ENCODE peak calls at places on chromosomes 13 and 19, in five cellular contexts. R is K562, Y is tibial nerve, H is HepG2, I is GM12891. F is an unnamed sample.

GRCh38 chr13:105370011-105370645 is 1165.3 kb downstream of the EFNB2 start:
- DNase-seq in Y (no peak), I (no peak), R (no peak), H (no peak), F (no peak)

GRCh38 chr19:15540435-15540834 is 32.1 kb downstream of the CYP4F22 start:
- DNase-seq in Y (no peak), H (peak), R (no peak), I (no peak), F (no peak)

GRCh38 chr13:24627864-24628418 is 52.3 kb upstream of the ATP12A start:
- DNase-seq in R (peak), Y (no peak), I (no peak), H (no peak), F (no peak)

GRCh38 chr13:52405767-52406494 is at the start of gene THSD1:
- DNase-seq in Y (peak), H (no peak), I (peak), R (no peak), F (peak)

GRCh38 chr13:27411393-27411792 is 13.0 kb upstream of the GTF3A start:
- DNase-seq in I (no peak), H (no peak), R (no peak), Y (no peak), F (no peak)

GRCh38 chr13:69243366-69243765 is 864.3 kb upstream of the ATXN8OS start:
- DNase-seq in I (no peak), R (no peak), H (no peak), Y (no peak), F (no peak)

GRCh38 chr19:5578094-5578846 is 10.5 kb upstream of the TINCR start:
- DNase-seq in Y (no peak), I (peak), R (peak), H (peak), F (peak)

GRCh38 chr13:45670481-45670880 is 31.6 kb upstream of the CBY2 start:
- DNase-seq in Y (no peak), I (no peak), H (no peak), R (no peak), F (no peak)

GRCh38 chr13:112907286-112907685 is 61.7 kb upstream of the MCF2L start:
- DNase-seq in H (no peak), R (no peak), I (no peak), Y (no peak), F (no peak)

GRCh38 chr13:97121894-97122293 is 100.2 kb upstream of the MBNL2 start:
- DNase-seq in R (no peak), Y (no peak), H (no peak), I (no peak), F (no peak)

GRCh38 chr13:98445340-98446233 is 131.3 kb downstream of the STK24 start:
- DNase-seq in H (peak), I (peak), R (peak), Y (peak), F (peak)

GRCh38 chr13:39602277-39602613 is 748 bp downstream of the LHFPL6 start:
- DNase-seq in H (no peak), Y (no peak), I (no peak), R (no peak), F (peak)

GRCh38 chr19:35991731-35992450 is 3.1 kb upstream of the SDHAF1 start:
- DNase-seq in I (no peak), Y (no peak), R (no peak), H (no peak), F (no peak)

GRCh38 chr13:32790731-32791130 is 204.5 kb downstream of the PDS5B start:
- DNase-seq in H (peak), I (no peak), Y (no peak), R (peak), F (no peak)

GRCh38 chr19:51114087-51114714 is 6.0 kb upstream of the CTU1 start:
- DNase-seq in Y (no peak), R (no peak), I (no peak), H (no peak), F (no peak)

GRCh38 chr19:10420444-10421239 is at the start of gene PDE4A:
- DNase-seq in R (peak), H (no peak), I (peak), Y (no peak), F (peak)

GRCh38 chr19:12694641-12695040 is 1.8 kb downstream of the FBXW9 start:
- DNase-seq in I (no peak), Y (no peak), H (no peak), R (no peak), F (no peak)

GRCh38 chr19:49848938-49849337 is 2.0 kb upstream of the PTOV1 start:
- DNase-seq in H (no peak), I (no peak), Y (no peak), R (no peak), F (no peak)

GRCh38 chr13:96700657-96701056 is 293.6 kb downstream of the OXGR1 start:
- DNase-seq in I (no peak), H (no peak), R (no peak), Y (no peak), F (no peak)

GRCh38 chr19:29259153-29259552 is 46.2 kb upstream of the UQCRFS1 start:
- DNase-seq in H (no peak), I (no peak), R (peak), Y (no peak), F (no peak)

GRCh38 chr13:113751491-113751890 is 7.5 kb upstream of the TMEM255B start:
- DNase-seq in Y (no peak), I (no peak), H (no peak), R (no peak), F (no peak)

GRCh38 chr13:51252954-51253531 is 30.8 kb downstream of the FAM124A start:
- DNase-seq in I (no peak), Y (no peak), H (no peak), R (no peak), F (no peak)

GRCh38 chr13:44969858-44970484 is 19.3 kb downstream of the NUFIP1 start:
- DNase-seq in Y (no peak), I (no peak), H (peak), R (peak), F (peak)

GRCh38 chr13:106063591-106064308 is 471.7 kb downstream of the EFNB2 start:
- DNase-seq in R (no peak), Y (no peak), I (no peak), H (no peak), F (no peak)

GRCh38 chr19:46970815-46971214 is 48.8 kb upstream of the NPAS1 start:
- DNase-seq in H (no peak), R (no peak), I (no peak), Y (no peak), F (no peak)

GRCh38 chr13:91167706-91168459 is 179.6 kb upstream of the MIR17HG start:
- DNase-seq in R (no peak), Y (no peak), H (no peak), I (no peak), F (no peak)

GRCh38 chr13:101181076-101181685 is 235.1 kb downstream of the NALCN start:
- DNase-seq in R (no peak), H (no peak), I (no peak), Y (no peak), F (no peak)

GRCh38 chr13:48975101-48975925 is at the start of gene FNDC3A:
- DNase-seq in I (peak), R (peak), H (peak), Y (no peak), F (peak)

GRCh38 chr19:19460258-19460731 is 54.8 kb downstream of the GATAD2A start:
- DNase-seq in Y (no peak), R (no peak), H (no peak), I (no peak), F (no peak)

GRCh38 chr19:38478273-38478971 is 44.9 kb downstream of the RYR1 start:
- DNase-seq in H (peak), Y (no peak), I (no peak), R (peak), F (peak)

GRCh38 chr19:5851302-5851701 is at the start of gene FUT3:
- DNase-seq in H (no peak), Y (no peak), R (peak), I (no peak), F (no peak)

GRCh38 chr19:18878858-18879578 is 16.9 kb downstream of the CERS1 start:
- DNase-seq in I (no peak), R (no peak), Y (no peak), H (no peak), F (no peak)

GRCh38 chr13:22061371-22061805 is 390.5 kb downstream of the FGF9 start:
- DNase-seq in I (no peak), Y (no peak), H (no peak), R (no peak), F (no peak)

GRCh38 chr19:39106201-39106600 is 19.4 kb upstream of the PAK4 start:
- DNase-seq in H (no peak), Y (no peak), R (no peak), I (no peak), F (no peak)

GRCh38 chr13:95492044-95492801 is 60.3 kb upstream of the CLDN10 start:
- DNase-seq in I (no peak), H (no peak), Y (no peak), R (no peak), F (no peak)

GRCh38 chr19:35299523-35300339 is 7.8 kb downstream of the MAG start:
- DNase-seq in I (no peak), R (peak), Y (no peak), H (no peak), F (peak)

GRCh38 chr13:39317284-39317683 is 279.0 kb downstream of the NHLRC3 start:
- DNase-seq in Y (no peak), I (no peak), R (no peak), H (no peak), F (no peak)

GRCh38 chr13:33057019-33057785 is 41.0 kb downstream of the KL start:
- DNase-seq in R (peak), I (peak), Y (peak), H (peak), F (peak)

GRCh38 chr13:48258002-48258401 is 25.0 kb downstream of the ITM2B start:
- DNase-seq in Y (no peak), I (no peak), H (peak), R (no peak), F (no peak)

GRCh38 chr19:40445006-40445312 is 824 bp upstream of the SERTAD3 start:
- DNase-seq in R (no peak), I (no peak), H (no peak), Y (no peak), F (no peak)
- TF ChIP-seq POLR2A in R (no peak), I (no peak), H (no peak), Y (no peak), F (no peak)

GRCh38 chr13:30617315-30618185 is at the start of gene USPL1:
- DNase-seq in R (peak), Y (peak), I (peak), H (peak), F (peak)
- TF ChIP-seq POLR2A in R (peak), Y (peak), I (peak), H (peak), F (peak)

DNA sequence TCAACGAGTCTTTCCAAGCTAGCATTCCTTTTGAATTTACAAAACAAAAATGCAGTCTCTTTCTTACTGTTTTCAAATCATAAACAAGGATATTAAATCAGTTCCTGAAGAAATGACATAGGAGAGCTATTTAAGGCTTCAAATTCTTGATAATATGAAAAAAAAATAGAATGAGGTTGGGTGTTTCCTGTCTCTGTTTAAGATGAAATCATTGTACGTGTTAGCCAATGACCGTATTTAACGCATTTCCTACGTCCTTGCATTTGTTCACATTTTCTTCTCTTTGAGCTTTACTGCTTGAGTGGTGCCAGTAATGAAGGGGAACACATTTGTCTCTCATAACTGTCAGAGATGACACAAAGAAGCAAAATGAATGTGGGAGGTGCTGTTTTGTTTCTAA is 821.3 kb downstream of the DIAPH3 start:
- DNase-seq in Y (no peak), R (no peak), I (no peak), H (no peak), F (no peak)
- TF ChIP-seq POLR2A in Y (no peak), R (no peak), I (no peak), H (no peak), F (no peak)

GRCh38 chr19:58499021-58499927 is 12.5 kb downstream of the SLC27A5 start:
- DNase-seq in Y (peak), I (peak), R (peak), H (peak), F (peak)
- TF ChIP-seq POLR2A in Y (no peak), I (no peak), R (peak), H (peak), F (peak)

GRCh38 chr19:33209844-33210230 is 15.7 kb downstream of the LRP3 start:
- DNase-seq in R (no peak), I (no peak), H (no peak), Y (no peak), F (no peak)

GRCh38 chr19:33210266-33210940 is 15.2 kb downstream of the SLC7A10 start:
- DNase-seq in I (no peak), Y (no peak), H (no peak), R (no peak), F (no peak)

GRCh38 chr19:33208371-33208770 is 14.2 kb downstream of the LRP3 start:
- DNase-seq in Y (no peak), R (no peak), I (no peak), H (no peak), F (no peak)

GRCh38 chr19:33207903-33208302 is 13.8 kb downstream of the LRP3 start:
- DNase-seq in I (no peak), Y (no peak), R (no peak), H (no peak), F (no peak)

GRCh38 chr19:33208904-33209843 is 15.0 kb downstream of the LRP3 start:
- DNase-seq in Y (no peak), H (no peak), I (no peak), R (no peak), F (no peak)
- TF ChIP-seq POLR2A in Y (no peak), H (no peak), I (no peak), R (no peak), F (no peak)

GRCh38 chr19:2270572-2271515 is 11.1 kb downstream of the PEAK3 start:
- DNase-seq in Y (peak), I (no peak), H (peak), R (peak), F (peak)

GRCh38 chr19:2270157-2270571 is 11.8 kb downstream of the PEAK3 start:
- DNase-seq in I (no peak), Y (no peak), R (peak), H (no peak), F (peak)

GRCh38 chr19:2268861-2269243 is 12.6 kb upstream of the JSRP1 start:
- DNase-seq in I (no peak), R (no peak), Y (no peak), H (no peak), F (no peak)

GRCh38 chr19:2268480-2268830 is 12.2 kb upstream of the JSRP1 start:
- DNase-seq in Y (no peak), H (no peak), R (no peak), I (no peak), F (no peak)

GRCh38 chr19:2269244-2270156 is 12.5 kb downstream of the PEAK3 start:
- DNase-seq in I (peak), H (peak), Y (peak), R (peak), F (peak)
- TF ChIP-seq POLR2A in I (peak), H (peak), Y (peak), R (peak), F (peak)

GRCh38 chr19:41386442-41386841 is 10.1 kb downstream of the TMEM91 start:
- DNase-seq in H (no peak), Y (no peak), R (peak), I (no peak), F (no peak)
- TF ChIP-seq POLR2A in H (no peak), Y (no peak), R (no peak), I (no peak), F (no peak)

F was measured in erythroblast.